ENCODE peak calls at places on chromosome 1, in eight cellular contexts. E, O, U, C, Q, P, J and N are unnamed samples.

GRCh38 chr1:108512239-108513071 is 47.4 kb upstream of the EEIG2 start:
- DNase-seq in E (no peak), O (no peak), U (peak; percentile 55), C (no peak), Q (no peak), P (peak; percentile 27), J (no peak), N (no peak)

GRCh38 chr1:14929547-14930223 is 223.9 kb upstream of the TMEM51 start:
- DNase-seq in E (peak; percentile 72), O (no peak), U (peak; percentile 43), C (no peak), Q (no peak), P (no peak), J (peak; percentile 57), N (no peak)

GRCh38 chr1:15682886-15683410 is 1.2 kb upstream of the PLEKHM2 start:
- DNase-seq in E (no peak), O (no peak), U (no peak), C (no peak), Q (no peak), P (no peak), J (no peak), N (peak; percentile 56)

GRCh38 chr1:167095368-167095767 is 1.5 kb downstream of the STYXL2 start:
- DNase-seq in E (no peak), O (no peak), U (peak; percentile 24), C (no peak), Q (no peak), P (no peak), J (no peak), N (no peak)

GRCh38 chr1:160952129-160952510 is 2.5 kb downstream of the ITLN2 start:
- DNase-seq in E (no peak), O (no peak), U (no peak), C (no peak), Q (no peak), P (no peak), J (no peak), N (no peak)

GRCh38 chr1:56915960-56916359 is 49.9 kb downstream of the C8B start:
- DNase-seq in E (no peak), O (no peak), U (no peak), C (no peak), Q (peak; percentile 25), P (no peak), J (peak; percentile 44), N (no peak)

GRCh38 chr1:159076438-159076752 is 171 bp downstream of the AIM2 start:
- DNase-seq in E (no peak), O (no peak), U (no peak), C (no peak), Q (no peak), P (no peak), J (no peak), N (no peak)

GRCh38 chr1:6450943-6451373 is 15.0 kb downstream of the TNFRSF25 start:
- DNase-seq in E (no peak), O (no peak), U (no peak), C (no peak), Q (no peak), P (no peak), J (no peak), N (no peak)

GRCh38 chr1:207565546-207566468 is 69.8 kb downstream of the CR1 start:
- DNase-seq in E (no peak), O (no peak), U (peak; percentile 17), C (no peak), Q (no peak), P (no peak), J (no peak), N (peak; percentile 68)
- TF ChIP-seq CTCF in E (no peak), O (no peak), U (peak; percentile 45), C (peak; percentile 10), Q (peak; percentile 44), P (no peak), J (peak; percentile 21), N (peak; percentile 64)

DNA sequence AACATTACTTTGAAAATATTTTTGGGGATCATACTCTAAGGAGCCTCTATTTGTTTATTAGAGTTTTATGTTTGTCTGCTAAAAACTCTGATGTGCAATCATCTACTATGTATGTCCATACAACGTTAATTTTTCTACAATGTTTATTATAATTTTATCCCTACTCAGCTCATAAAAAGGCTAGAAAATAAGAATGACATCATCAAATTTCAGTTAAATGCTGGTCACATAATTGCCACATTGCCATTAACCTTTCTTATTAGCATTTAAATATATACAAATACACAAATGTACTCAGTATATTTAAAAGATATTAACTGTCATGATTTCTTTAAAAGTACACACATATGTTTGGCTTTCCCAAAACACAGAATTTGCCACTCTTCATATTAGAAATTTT is 191.6 kb downstream of the BRINP3 start:
- DNase-seq in E (no peak), O (no peak), U (no peak), C (no peak), Q (no peak), P (no peak), J (no peak), N (no peak)
- H3K4me1 ChIP-seq in E (no peaks in the 10 kb centered on the region), O (no peaks in the 10 kb centered on the region), U (no peaks in the 10 kb centered on the region), C (no peaks in the 10 kb centered on the region), Q (no peaks in the 10 kb centered on the region), P (no peaks in the 10 kb centered on the region), J (no peaks in the 10 kb centered on the region), N (no peaks in the 10 kb centered on the region)

GRCh38 chr1:231665046-231665445 is 38.5 kb downstream of the DISC1 start:
- DNase-seq in E (no peak), O (no peak), U (no peak), C (no peak), Q (no peak), P (no peak), J (no peak), N (no peak)

GRCh38 chr1:231663211-231663792 is 36.7 kb downstream of the DISC1 start:
- DNase-seq in E (no peak), O (no peak), U (peak; percentile 42), C (no peak), Q (no peak), P (no peak), J (no peak), N (no peak)

GRCh38 chr1:231667883-231668506 is 41.4 kb downstream of the DISC1 start:
- DNase-seq in E (no peak), O (no peak), U (no peak), C (no peak), Q (no peak), P (no peak), J (no peak), N (no peak)

GRCh38 chr1:231666957-231667601 is 40.5 kb downstream of the DISC1 start:
- DNase-seq in E (no peak), O (no peak), U (no peak), C (no peak), Q (no peak), P (no peak), J (no peak), N (no peak)

DNA sequence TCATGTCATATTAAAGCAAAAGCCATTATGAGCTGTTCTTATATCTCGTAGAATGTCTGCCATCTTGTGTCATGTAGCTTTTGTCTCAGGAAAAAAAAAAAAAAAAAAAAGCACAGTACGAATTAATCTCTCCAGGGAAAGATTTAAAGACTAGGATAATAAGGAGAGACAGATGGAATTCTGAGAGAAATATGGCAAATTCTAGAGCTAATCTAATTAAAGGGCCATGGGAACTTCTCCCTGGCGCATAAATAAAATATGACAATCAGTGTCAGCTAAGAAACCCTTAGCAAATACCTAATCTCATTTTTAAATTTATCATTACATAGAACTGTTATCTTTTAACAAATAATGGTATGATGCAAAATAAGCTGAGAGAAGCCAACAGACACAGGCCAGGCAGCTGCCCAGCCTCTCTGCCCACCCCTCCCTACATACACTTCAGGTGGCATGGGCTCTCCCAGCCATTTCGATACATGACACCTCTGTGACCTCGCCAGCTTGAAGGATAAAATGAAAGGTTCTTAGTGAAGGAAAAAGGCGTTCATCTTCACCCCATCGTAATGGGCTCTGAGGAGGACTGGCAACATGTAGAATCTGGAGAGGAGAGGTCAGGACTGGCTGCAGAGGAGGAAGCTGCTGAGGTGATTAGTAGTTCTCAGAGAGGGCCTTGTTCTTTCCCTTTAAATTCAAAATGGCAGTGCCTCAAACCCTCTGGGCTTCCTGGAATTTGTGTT is 39.8 kb downstream of the DISC1 start:
- DNase-seq in E (no peak), O (no peak), U (no peak), C (no peak), Q (no peak), P (no peak), J (no peak), N (no peak)
- H3K9me3 ChIP-seq in E (no peaks in the 10 kb centered on the region), O (no peaks in the 10 kb centered on the region), U (no peaks in the 10 kb centered on the region), C (peaks cover 23% of the 10 kb centered on the region), Q (peaks cover 43% of the 10 kb centered on the region), P (no peaks in the 10 kb centered on the region), J (peaks cover 14% of the 10 kb centered on the region), N (peaks cover 16% of the 10 kb centered on the region)

GRCh38 chr1:63073530-63074306 is 248.6 kb upstream of the FOXD3 start:
- DNase-seq in E (no peak), O (no peak), U (peak; percentile 25), C (no peak), Q (no peak), P (peak; percentile 7), J (no peak), N (peak; percentile 79)
- TF ChIP-seq CTCF in E (no peak), O (no peak), U (peak; percentile 33), C (no peak), Q (peak; percentile 52), P (peak; percentile 48), J (no peak), N (peak; percentile 65)

GRCh38 chr1:232579461-232579860 is 50.5 kb downstream of the SIPA1L2 start:
- DNase-seq in E (no peak), O (no peak), U (no peak), C (no peak), Q (no peak), P (no peak), J (no peak), N (no peak)
- H3K4me1 ChIP-seq in E (peaks cover 2% of the 10 kb centered on the region), O (no peaks in the 10 kb centered on the region), U (peaks cover 10% of the 10 kb centered on the region), C (peaks cover 3% of the 10 kb centered on the region), Q (peaks cover 77% of the 10 kb centered on the region), P (peaks cover 18% of the 10 kb centered on the region), J (peaks cover 61% of the 10 kb centered on the region), N (peaks cover 24% of the 10 kb centered on the region)

GRCh38 chr1:214002472-214002871 is 14.7 kb downstream of the PROX1 start:
- DNase-seq in E (no peak), O (no peak), U (peak; percentile 48), C (no peak), Q (no peak), P (no peak), J (no peak), N (no peak)

GRCh38 chr1:214002060-214002459 is 14.3 kb downstream of the PROX1 start:
- DNase-seq in E (no peak), O (no peak), U (no peak), C (no peak), Q (no peak), P (no peak), J (no peak), N (no peak)

GRCh38 chr1:214004795-214005194 is 17.0 kb downstream of the PROX1 start:
- DNase-seq in E (no peak), O (no peak), U (no peak), C (no peak), Q (no peak), P (no peak), J (no peak), N (no peak)

GRCh38 chr1:214004014-214004413 is 16.2 kb downstream of the PROX1 start:
- DNase-seq in E (no peak), O (no peak), U (no peak), C (no peak), Q (no peak), P (no peak), J (no peak), N (no peak)

DNA sequence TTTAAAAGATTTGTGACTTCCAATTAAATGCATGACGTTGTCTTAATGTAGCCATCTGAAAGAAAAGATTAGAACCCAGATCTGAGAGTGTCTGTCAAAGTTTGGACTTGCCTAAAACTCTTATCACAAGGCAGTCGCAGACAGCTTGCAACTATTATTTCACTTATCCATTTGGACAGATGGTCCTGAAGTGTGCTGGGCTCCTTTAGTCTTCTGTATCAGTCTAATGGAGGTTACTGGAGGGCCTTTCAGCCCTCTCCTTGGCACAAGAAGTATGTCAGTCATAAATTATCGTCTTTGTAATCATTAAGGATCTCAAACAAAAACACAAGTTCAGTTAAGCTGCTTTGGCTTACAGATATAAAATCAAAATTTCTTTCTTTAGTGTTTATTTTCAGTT is 15.5 kb downstream of the PROX1 start:
- DNase-seq in E (no peak), O (no peak), U (no peak), C (no peak), Q (no peak), P (no peak), J (no peak), N (no peak)
- H3K9me3 ChIP-seq in E (no peaks in the 10 kb centered on the region), O (no peaks in the 10 kb centered on the region), U (no peaks in the 10 kb centered on the region), C (no peaks in the 10 kb centered on the region), Q (no peaks in the 10 kb centered on the region), P (no peaks in the 10 kb centered on the region), J (no peaks in the 10 kb centered on the region), N (no peaks in the 10 kb centered on the region)